ENCODE peak calls at places on chromosomes 2 and 18, in seven cellular contexts. L, A, M, U, F, Z and H are unnamed samples.

GRCh38 chr2:165634282-165634681 is 159.8 kb downstream of the GALNT3 start:
- DNase-seq in F (no peak), M (no peak), L (no peak), Z (no peak), U (no peak), A (no peak), H (no peak)

GRCh38 chr2:228762565-228762964 is 508.5 kb downstream of the PID1 start:
- DNase-seq in F (no peak), Z (no peak), M (no peak), L (no peak), A (no peak), U (no peak), H (no peak)

GRCh38 chr2:46010925-46011490 is 286.2 kb upstream of the EPAS1 start:
- DNase-seq in M (peak), F (peak), A (no peak), U (peak), L (peak), Z (peak), H (no peak)

GRCh38 chr2:38905251-38905650 is 15.6 kb downstream of the ARHGEF33 start:
- DNase-seq in M (no peak), Z (no peak), F (no peak), L (no peak), U (no peak), A (no peak), H (no peak)

GRCh38 chr18:25349131-25349925 is 2.6 kb downstream of the ZNF521 start:
- DNase-seq in F (peak), M (peak), U (peak), L (peak), Z (no peak), A (peak), H (peak)

GRCh38 chr18:41761329-41762028 is 193.6 kb upstream of the PIK3C3 start:
- DNase-seq in F (no peak), A (no peak), L (peak), U (no peak), M (peak), Z (peak), H (no peak)

GRCh38 chr18:13874558-13874957 is 40.8 kb downstream of the MC2R start:
- DNase-seq in U (no peak), A (no peak), L (no peak), F (no peak), M (no peak), Z (no peak), H (no peak)

GRCh38 chr2:228417966-228418365 is 236.5 kb upstream of the SPHKAP start:
- DNase-seq in M (no peak), F (no peak), L (no peak), Z (no peak), U (no peak), A (no peak), H (no peak)

GRCh38 chr18:48997985-48998831 is 47.4 kb upstream of the SMAD7 start:
- DNase-seq in Z (peak), F (no peak), M (peak), L (peak), A (peak), U (peak), H (no peak)

GRCh38 chr2:75640621-75641121 is 5.9 kb upstream of the MRPL19 start:
- DNase-seq in L (peak), Z (peak), A (peak), M (peak), F (peak), U (peak), H (peak)

GRCh38 chr2:182717451-182718215 is 1.6 kb downstream of the DNAJC10 start:
- DNase-seq in L (no peak), U (no peak), A (no peak), F (no peak), Z (no peak), M (no peak), H (no peak)

GRCh38 chr2:130756041-130756720 is 841 bp downstream of the AMER3 start:
- DNase-seq in M (no peak), F (peak), U (peak), Z (peak), L (no peak), A (peak), H (peak)

GRCh38 chr2:196453613-196454047 is 185.9 kb upstream of the CCDC150 start:
- DNase-seq in Z (peak), L (peak), F (no peak), U (peak), M (peak), A (peak), H (peak)

GRCh38 chr2:9206991-9207640 is 504 bp downstream of the ASAP2 start:
- DNase-seq in A (no peak), U (peak), Z (peak), F (peak), M (peak), L (no peak), H (peak)

GRCh38 chr2:84526562-84526961 is 10.3 kb downstream of the DNAH6 start:
- DNase-seq in A (no peak), F (no peak), Z (no peak), U (peak), M (no peak), L (peak), H (no peak)

GRCh38 chr2:176553685-176554106 is 284.5 kb downstream of the MTX2 start:
- DNase-seq in A (peak), F (peak), U (peak), Z (no peak), M (peak), L (peak), H (no peak)

GRCh38 chr2:39141346-39142011 is 20.6 kb upstream of the SOS1 start:
- DNase-seq in L (no peak), Z (peak), A (no peak), U (peak), F (no peak), M (no peak), H (no peak)

GRCh38 chr2:43024515-43024962 is 201.9 kb downstream of the ZFP36L2 start:
- DNase-seq in L (peak), A (peak), U (peak), M (peak), Z (peak), F (peak), H (peak)

GRCh38 chr18:76450912-76451421 is 44.1 kb downstream of the ZNF516 start:
- DNase-seq in U (peak), M (peak), L (peak), A (peak), F (peak), Z (peak), H (peak)

GRCh38 chr2:27407798-27408491 is 1.4 kb downstream of the PPM1G start:
- DNase-seq in A (peak), F (peak), U (peak), L (peak), M (peak), Z (peak), H (peak)

GRCh38 chr2:74373189-74373588 is 6.9 kb downstream of the DCTN1 start:
- DNase-seq in A (peak), Z (no peak), M (peak), U (peak), L (no peak), F (no peak), H (no peak)

GRCh38 chr2:206936456-206937222 is 2.7 kb upstream of the CPO start:
- DNase-seq in U (no peak), A (no peak), L (no peak), M (no peak), F (no peak), Z (no peak), H (no peak)

GRCh38 chr2:206939340-206939739 is at the start of gene CPO:
- DNase-seq in M (no peak), U (no peak), A (no peak), Z (no peak), F (no peak), L (no peak), H (no peak)

GRCh38 chr2:206937519-206937918 is 1.8 kb upstream of the CPO start:
- DNase-seq in A (no peak), M (no peak), Z (no peak), F (no peak), L (no peak), U (no peak), H (no peak)

GRCh38 chr2:206936006-206936405 is 3.3 kb upstream of the CPO start:
- DNase-seq in A (no peak), F (no peak), U (no peak), Z (no peak), L (no peak), M (no peak), H (no peak)
- H3K27ac ChIP-seq in A (no peak), F (no peak), U (no peak), Z (no peak), L (no peak), M (no peak), H (no peak)

DNA sequence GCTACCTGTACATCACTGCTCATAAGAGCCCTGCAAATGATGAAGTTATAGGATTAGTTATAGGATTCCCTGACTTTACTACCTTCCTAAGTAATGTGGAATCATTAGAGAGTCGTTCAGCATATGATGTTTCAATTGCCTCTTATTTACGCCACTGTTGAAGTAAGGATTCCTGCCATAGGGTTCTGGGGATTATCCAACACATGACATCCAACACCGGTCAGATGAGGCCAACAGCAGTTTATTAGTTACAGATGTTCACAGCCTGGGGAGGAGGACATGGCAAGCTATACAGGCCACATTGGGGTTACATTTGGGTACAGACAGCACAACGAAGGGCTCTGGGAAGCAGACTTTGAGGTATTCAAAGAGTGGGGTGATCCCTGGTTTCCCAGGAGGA is 134.1 kb upstream of the MC4R start:
- DNase-seq in L (no peak), Z (no peak), F (no peak), A (no peak), M (no peak), U (no peak), H (no peak)
- H2BK120ac ChIP-seq in L (no peak), Z (no peak), F (no peak), A (no peak), M (no peak), U (no peak), H (no peak)

DNA sequence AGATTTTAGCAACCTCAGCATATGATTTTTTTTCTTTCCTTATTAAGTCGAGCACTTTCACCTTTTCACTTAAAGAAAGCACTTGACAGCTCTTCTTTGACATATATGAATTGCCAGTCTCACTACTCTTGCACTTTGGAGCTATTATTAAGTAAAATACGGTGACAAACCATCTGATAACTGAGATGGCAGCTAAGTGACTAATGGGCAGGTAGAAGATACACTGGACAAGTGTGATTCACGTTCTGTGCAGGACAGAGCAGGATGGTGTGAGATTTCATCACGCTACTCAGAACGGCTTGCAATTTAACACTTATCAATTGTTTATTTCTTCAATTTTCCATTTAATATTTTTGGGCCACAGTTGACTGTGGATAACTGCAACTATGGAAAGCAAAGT is 197.0 kb upstream of the ERBB4 start:
- DNase-seq in Z (no peak), F (no peak), U (no peak), A (no peak), M (no peak), L (no peak), H (no peak)
- H2BK5ac ChIP-seq in Z (no peak), F (no peak), U (no peak), A (no peak), M (no peak), L (no peak), H (no peak)

GRCh38 chr2:113894156-113894743 is 4.4 kb downstream of the ACTR3 start:
- DNase-seq in Z (peak), M (peak), U (peak), L (peak), A (no peak), F (no peak), H (no peak)
- H3K27ac ChIP-seq in Z (no peak), M (peak), U (no peak), L (peak), A (no peak), F (no peak), H (no peak)

DNA sequence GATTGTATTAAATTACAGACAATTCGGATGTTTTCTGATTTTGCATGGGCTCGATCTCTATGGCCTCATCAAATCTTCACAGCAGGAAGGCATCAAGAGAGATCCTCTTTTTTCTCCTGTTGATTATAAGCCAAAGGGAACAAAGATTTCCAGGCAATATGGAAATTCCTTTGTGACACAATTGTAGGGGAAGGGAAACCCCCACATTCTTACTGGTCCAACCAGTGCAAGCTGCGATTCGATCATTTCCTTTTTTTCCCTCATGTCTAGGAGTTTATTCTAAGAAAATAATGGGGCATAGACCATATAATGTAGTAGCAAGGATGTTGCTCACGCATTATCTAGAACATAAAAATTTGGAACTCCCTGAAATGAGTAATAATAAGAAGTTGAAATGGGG is 87.7 kb downstream of the LYPD6 start:
- DNase-seq in M (peak), A (no peak), U (no peak), F (no peak), Z (peak), L (no peak), H (no peak)
- H2BK120ac ChIP-seq in M (no peak), A (no peak), U (no peak), F (no peak), Z (no peak), L (no peak), H (no peak)

GRCh38 chr2:240291940-240292574 is 143.4 kb upstream of the GPC1 start:
- DNase-seq in M (no peak), U (no peak), L (no peak), Z (no peak), A (no peak), F (no peak), H (no peak)
- H2BK5ac ChIP-seq in M (no peak), U (no peak), L (no peak), Z (no peak), A (no peak), F (no peak), H (no peak)